ENCODE peak calls at places on chromosomes 13 and 19, in ten cellular contexts. V is activated CD8-positive, alpha-beta T cell treated with anti-CD3 and anti-CD28 coated beads, Interleukin-2, amount 10 ng/mL, durations not matched to agents 7 days and 5 days; C is activated CD4-positive, alpha-beta T cell treated with anti-CD3 and anti-CD28 coated beads, Interleukin-2, amount 50 U/mL, for 4 hours; A is stimulated activated CD4-positive, alpha-beta T cell treated with anti-CD3 and anti-CD28 coated beads, TNF-alpha, amount 100 ng/mL, for 24 hours; G is glutamatergic neuron; B is AG09309; Q is hippocampal formation; Z is HT1080; H is progenitor cell of endocrine pancreas; I is ACHN. R is an unnamed sample.

GRCh38 chr19:23346696-23347095 is 48.6 kb downstream of the ZNF91 start:
- DNase-seq in V (no peak), C (no peak), A (no peak), G (no peak), B (no peak), Q (peak), Z (no peak), H (no peak), I (no peak), R (no peak)

GRCh38 chr19:41377977-41378707 is 1.8 kb downstream of the TMEM91 start:
- DNase-seq in V (peak), C (no peak), A (no peak), G (peak), B (no peak), Q (no peak), Z (no peak), H (no peak), I (no peak), R (peak)

GRCh38 chr13:31891472-31891871 is 140.1 kb upstream of the FRY start:
- DNase-seq in V (no peak), C (no peak), A (no peak), G (no peak), B (no peak), Q (no peak), Z (no peak), H (no peak), I (peak), R (no peak)

GRCh38 chr19:30362156-30362754 is 9.9 kb upstream of the ZNF536 start:
- DNase-seq in V (no peak), C (no peak), A (no peak), G (no peak), B (no peak), Q (no peak), Z (peak), H (no peak), I (no peak), R (no peak)

GRCh38 chr19:6020972-6021805 is 43.2 kb upstream of the RANBP3 start:
- DNase-seq in V (no peak), C (no peak), A (no peak), G (no peak), B (no peak), Q (no peak), Z (no peak), H (no peak), I (no peak), R (no peak)

GRCh38 chr13:60261432-60262351 is 98.0 kb upstream of the DIAPH3 start:
- DNase-seq in V (no peak), C (no peak), A (no peak), G (no peak), B (no peak), Q (no peak), Z (no peak), H (peak), I (no peak), R (no peak)

GRCh38 chr13:91383836-91384235 is 14.6 kb upstream of the GPC5 start:
- DNase-seq in V (no peak), C (no peak), A (no peak), G (no peak), B (no peak), Q (no peak), Z (no peak), H (no peak), I (no peak), R (no peak)

GRCh38 chr13:73365681-73366080 is 306.9 kb downstream of the KLF5 start:
- DNase-seq in V (no peak), C (no peak), A (no peak), G (no peak), B (no peak), Q (no peak), Z (no peak), H (no peak), I (peak), R (no peak)

GRCh38 chr13:50156722-50157121 is 141.5 kb downstream of the KCNRG start:
- DNase-seq in V (no peak), C (no peak), A (no peak), G (no peak), B (no peak), Q (no peak), Z (no peak), H (no peak), I (no peak), R (no peak)

GRCh38 chr13:31675521-31675953 is 63.8 kb upstream of the RXFP2 start:
- DNase-seq in V (no peak), C (no peak), A (no peak), G (no peak), B (peak), Q (no peak), Z (no peak), H (no peak), I (no peak), R (peak)

GRCh38 chr19:39212377-39212742 is 8.3 kb upstream of the SYCN start:
- DNase-seq in V (peak), C (peak), A (peak), G (peak), B (no peak), Q (no peak), Z (peak), H (no peak), I (peak), R (peak)

GRCh38 chr19:46958542-46958941 is 61.1 kb upstream of the NPAS1 start:
- DNase-seq in V (no peak), C (no peak), A (no peak), G (no peak), B (no peak), Q (no peak), Z (no peak), H (no peak), I (no peak), R (peak)

GRCh38 chr19:34178276-34178614 is 5.9 kb downstream of the LSM14A start:
- DNase-seq in V (no peak), C (no peak), A (no peak), G (no peak), B (no peak), Q (no peak), Z (no peak), H (no peak), I (no peak), R (no peak)

GRCh38 chr19:29841209-29841558 is 29.4 kb downstream of the CCNE1 start:
- DNase-seq in V (no peak), C (no peak), A (no peak), G (no peak), B (no peak), Q (no peak), Z (peak), H (no peak), I (peak), R (no peak)

GRCh38 chr19:51365211-51366049 is 758 bp downstream of the ETFB start:
- DNase-seq in V (peak), C (no peak), A (no peak), G (no peak), B (no peak), Q (no peak), Z (peak), H (no peak), I (peak), R (no peak)

R was measured in SK-N-SH.